ENCODE peak calls at places on chromosomes 12 and 14, in nine cellular contexts. One of them, this sample, is unnamed.

GRCh38 chr14:65336191-65336591 is 76.3 kb upstream of the FUT8 start:
- DNase-seq in GOT3: no peak
- DNase-seq in effector memory CD4-positive, alpha-beta T cell: no peak
- DNase-seq in HuH-7: no peak
- DNase-seq in Right ventricle myocardium superior: no peak
- DNase-seq in T-helper 17 cell: no peak
- DNase-seq in KBM-7: no peak
- DNase-seq in psoas muscle: no peak
- DNase-seq in GM23248: peak
- DNase-seq in this sample: no peak

GRCh38 chr12:43776498-43776897 is 17.7 kb downstream of the IRAK4 start:
- DNase-seq in GOT3: no peak
- DNase-seq in HuH-7: peak
- DNase-seq in KBM-7: peak
- DNase-seq in GM23248: peak
- DNase-seq in effector memory CD4-positive, alpha-beta T cell: no peak
- DNase-seq in psoas muscle: no peak
- DNase-seq in Right ventricle myocardium superior: no peak
- DNase-seq in T-helper 17 cell: no peak
- DNase-seq in this sample: no peak

GRCh38 chr14:31057035-31057434 is 30.9 kb upstream of the STRN3 start:
- DNase-seq in Right ventricle myocardium superior: no peak
- DNase-seq in GM23248: peak
- DNase-seq in T-helper 17 cell: no peak
- DNase-seq in psoas muscle: no peak
- DNase-seq in HuH-7: no peak
- DNase-seq in GOT3: no peak
- DNase-seq in KBM-7: no peak
- DNase-seq in effector memory CD4-positive, alpha-beta T cell: no peak
- DNase-seq in this sample: no peak

GRCh38 chr14:105853089-105853906 is 326.9 kb downstream of the TMEM121 start:
- DNase-seq in effector memory CD4-positive, alpha-beta T cell: no peak
- DNase-seq in Right ventricle myocardium superior: peak
- DNase-seq in HuH-7: no peak
- DNase-seq in GM23248: no peak
- DNase-seq in GOT3: no peak
- DNase-seq in T-helper 17 cell: no peak
- DNase-seq in psoas muscle: no peak
- DNase-seq in KBM-7: no peak
- DNase-seq in this sample: no peak

GRCh38 chr14:95695913-95696312 is 9.7 kb downstream of the TCL1B start:
- DNase-seq in T-helper 17 cell: no peak
- DNase-seq in Right ventricle myocardium superior: no peak
- DNase-seq in effector memory CD4-positive, alpha-beta T cell: no peak
- DNase-seq in KBM-7: no peak
- DNase-seq in HuH-7: no peak
- DNase-seq in GOT3: no peak
- DNase-seq in psoas muscle: no peak
- DNase-seq in GM23248: no peak
- DNase-seq in this sample: no peak

GRCh38 chr12:81147286-81147919 is 69.5 kb downstream of the ACSS3 start:
- DNase-seq in effector memory CD4-positive, alpha-beta T cell: no peak
- DNase-seq in Right ventricle myocardium superior: no peak
- DNase-seq in HuH-7: no peak
- DNase-seq in psoas muscle: no peak
- DNase-seq in T-helper 17 cell: no peak
- DNase-seq in GOT3: no peak
- DNase-seq in KBM-7: no peak
- DNase-seq in GM23248: no peak
- DNase-seq in this sample: no peak

GRCh38 chr14:98379829-98380228 is 892.2 kb downstream of the BCL11B start:
- DNase-seq in T-helper 17 cell: no peak
- DNase-seq in GM23248: no peak
- DNase-seq in psoas muscle: no peak
- DNase-seq in HuH-7: no peak
- DNase-seq in effector memory CD4-positive, alpha-beta T cell: no peak
- DNase-seq in GOT3: no peak
- DNase-seq in Right ventricle myocardium superior: no peak
- DNase-seq in KBM-7: no peak
- DNase-seq in this sample: no peak

GRCh38 chr12:46523863-46524770 is 151.5 kb upstream of the SLC38A2 start:
- DNase-seq in GM23248: peak
- DNase-seq in effector memory CD4-positive, alpha-beta T cell: peak
- DNase-seq in HuH-7: no peak
- DNase-seq in Right ventricle myocardium superior: no peak
- DNase-seq in KBM-7: no peak
- DNase-seq in psoas muscle: peak
- DNase-seq in GOT3: no peak
- DNase-seq in T-helper 17 cell: no peak
- DNase-seq in this sample: no peak

GRCh38 chr12:68240079-68240478 is 13.3 kb downstream of the IL22 start:
- DNase-seq in effector memory CD4-positive, alpha-beta T cell: no peak
- DNase-seq in KBM-7: no peak
- DNase-seq in psoas muscle: no peak
- DNase-seq in GM23248: peak
- DNase-seq in GOT3: peak
- DNase-seq in T-helper 17 cell: no peak
- DNase-seq in Right ventricle myocardium superior: no peak
- DNase-seq in HuH-7: no peak
- DNase-seq in this sample: no peak